ENCODE peak calls at places on chromosomes 6 and 20, in ten cellular contexts. K is stimulated activated naive B cell treated with anti-CD40 and anti-IgM and Interleukin-4, amounts not matched to agents 10 μg/mL and 1 μg/mL and 100 μg/mL, for 72 hours; V is fibroblast of the conjunctiva; Y is SHP77; S is bronchial epithelial cell; O is neuronal stem cell; W is B cell; Z is endothelial cell; I is epithelial cell of esophagus; G is DMS153. M is an unnamed sample.

GRCh38 chr6:139480356-139480833 is 105.9 kb upstream of the CITED2 start:
- DNase-seq in Y (no peak), O (no peak), V (no peak), I (no peak), W (no peak), G (no peak), S (no peak), K (no peak), Z (no peak), M (no peak)

GRCh38 chr6:161598896-161599295 is 325.0 kb upstream of the AGPAT4 start:
- DNase-seq in V (no peak), G (no peak), K (no peak), W (no peak), O (no peak), Y (no peak), Z (no peak), I (no peak), S (no peak), M (no peak)

GRCh38 chr20:12072945-12073245 is 155.2 kb downstream of the BTBD3 start:
- DNase-seq in S (no peak), I (no peak), K (no peak), W (no peak), V (no peak), Y (no peak), Z (no peak), O (no peak), G (no peak), M (no peak)

GRCh38 chr20:45545754-45546453 is 1.3 kb downstream of the EPPIN start:
- DNase-seq in S (peak), K (no peak), G (no peak), Y (peak), W (no peak), V (peak), I (peak), O (peak), Z (no peak), M (no peak)

GRCh38 chr20:49916146-49917002 is 1.0 kb upstream of the SPATA2 start:
- DNase-seq in Y (peak), G (peak), I (peak), S (peak), V (no peak), Z (no peak), O (no peak), W (no peak), K (no peak), M (no peak)

GRCh38 chr6:108243836-108244235 is 17.0 kb downstream of the SNX3 start:
- DNase-seq in G (no peak), I (no peak), S (no peak), V (no peak), O (no peak), K (no peak), Z (no peak), W (no peak), Y (no peak), M (no peak)

GRCh38 chr20:63457737-63458136 is 14.7 kb downstream of the KCNQ2 start:
- DNase-seq in Z (no peak), O (no peak), I (peak), S (peak), K (no peak), V (no peak), Y (peak), G (peak), W (no peak), M (no peak)

GRCh38 chr6:14062345-14063029 is 55.1 kb upstream of the CD83 start:
- DNase-seq in Y (no peak), Z (no peak), I (no peak), K (no peak), V (no peak), O (no peak), S (no peak), W (no peak), G (no peak), M (no peak)

GRCh38 chr20:46618316-46619110 is 32.7 kb downstream of the SLC13A3 start:
- DNase-seq in I (no peak), Y (no peak), W (no peak), Z (no peak), G (no peak), O (no peak), V (no peak), S (no peak), K (no peak), M (no peak)

GRCh38 chr20:25236450-25237304 is 11.2 kb upstream of the PYGB start:
- DNase-seq in Y (no peak), O (no peak), I (no peak), V (no peak), S (no peak), G (no peak), K (no peak), Z (no peak), W (no peak), M (no peak)

GRCh38 chr6:99613398-99613704 is 6.7 kb downstream of the PRDM13 start:
- DNase-seq in Y (no peak), O (peak), K (no peak), S (no peak), V (no peak), Z (peak), G (peak), I (peak), W (peak), M (peak)

GRCh38 chr6:138290563-138290962 is 72.3 kb upstream of the PBOV1 start:
- DNase-seq in W (no peak), O (no peak), I (no peak), S (no peak), K (no peak), V (no peak), Z (no peak), G (no peak), Y (no peak), M (no peak)

GRCh38 chr6:28838289-28838633 is 85.5 kb downstream of the TRIM27 start:
- DNase-seq in O (peak), G (peak), V (peak), S (peak), I (peak), K (peak), Y (no peak), W (peak), Z (peak), M (no peak)

GRCh38 chr6:126117251-126117650 is 130.9 kb downstream of the TRMT11 start:
- DNase-seq in S (no peak), Y (no peak), W (no peak), K (no peak), V (no peak), Z (no peak), O (no peak), I (no peak), G (no peak), M (no peak)